ENCODE peak calls at places on chromosome 5, in seven cellular contexts. O is iPS-NIHi11, H is NCI-H2081, Z is head of caudate nucleus, C is EH, S is SK-MEL-5, I is upper lobe of right lung. T is an unnamed sample.

GRCh38 chr5:41707853-41708603 is 162.2 kb downstream of the OXCT1 start:
- DNase-seq in O (peak; percentile 73), H (peak; percentile 20), Z (no peak), C (peak; percentile 62), S (peak; percentile 82), I (no peak), T (no peak)

GRCh38 chr5:68330564-68330963 is 115.0 kb downstream of the PIK3R1 start:
- DNase-seq in O (no peak), H (no peak), Z (no peak), C (peak; percentile 71), S (no peak), I (no peak), T (no peak)

GRCh38 chr5:66144799-66145390 is 795 bp downstream of the SREK1 start:
- DNase-seq in O (no peak), H (peak; percentile 53), Z (no peak), C (no peak), S (peak; percentile 74), I (no peak), T (no peak)

GRCh38 chr5:137186759-137187461 is 312.2 kb downstream of the SPOCK1 start:
- DNase-seq in O (no peak), H (no peak), Z (no peak), C (peak; percentile 92), S (no peak), I (no peak), T (no peak)

GRCh38 chr5:159504106-159504856 is 174.0 kb upstream of the IL12B start:
- DNase-seq in O (no peak), H (no peak), Z (no peak), C (peak; percentile 74), S (no peak), I (no peak), T (no peak)

GRCh38 chr5:1043327-1043726 is 34.7 kb downstream of the NKD2 start:
- DNase-seq in O (no peak), H (no peak), Z (no peak), C (no peak), S (no peak), I (no peak), T (no peak)

GRCh38 chr5:123937230-123937629 is 425.3 kb downstream of the CSNK1G3 start:
- DNase-seq in O (peak; percentile 47), H (peak; percentile 36), Z (no peak), C (peak; percentile 67), S (peak; percentile 81), I (no peak), T (peak; percentile 1)

GRCh38 chr5:180097926-180098325 is 26.4 kb upstream of the RNF130 start:
- DNase-seq in O (no peak), H (no peak), Z (no peak), C (no peak), S (no peak), I (no peak), T (no peak)

GRCh38 chr5:371811-372555 is 50.5 kb downstream of the AHRR start:
- DNase-seq in O (no peak), H (peak; percentile 43), Z (no peak), C (peak; percentile 48), S (no peak), I (peak; percentile 55), T (no peak)

GRCh38 chr5:116922532-116922931 is 347.9 kb upstream of the SEMA6A start:
- DNase-seq in O (no peak), H (no peak), Z (no peak), C (no peak), S (no peak), I (no peak), T (no peak)

GRCh38 chr5:159899067-159900049 is 16.9 kb upstream of the ADRA1B start:
- DNase-seq in O (no peak), H (no peak), Z (no peak), C (peak; percentile 92), S (peak; percentile 43), I (no peak), T (no peak)

GRCh38 chr5:54905942-54906537 is 79.4 kb downstream of the ESM1 start:
- DNase-seq in O (peak; percentile 62), H (peak; percentile 3), Z (peak; percentile 56), C (peak; percentile 76), S (peak; percentile 83), I (no peak), T (peak; percentile 26)

GRCh38 chr5:137122558-137122957 is 376.6 kb downstream of the SPOCK1 start:
- DNase-seq in O (no peak), H (no peak), Z (no peak), C (no peak), S (no peak), I (no peak), T (no peak)

GRCh38 chr5:170357853-170358497 is 31.2 kb downstream of the KCNMB1 start:
- DNase-seq in O (no peak), H (no peak), Z (peak; percentile 33), C (no peak), S (no peak), I (peak; percentile 87), T (peak; percentile 39)

GRCh38 chr5:36528588-36528987 is 77.8 kb upstream of the SLC1A3 start:
- DNase-seq in O (no peak), H (no peak), Z (no peak), C (no peak), S (no peak), I (no peak), T (no peak)

GRCh38 chr5:112390327-112390726 is 28.8 kb downstream of the EPB41L4A start:
- DNase-seq in O (no peak), H (no peak), Z (peak; percentile 18), C (no peak), S (no peak), I (peak; percentile 65), T (no peak)

GRCh38 chr5:56534102-56534501 is 281.2 kb upstream of the MAP3K1 start:
- DNase-seq in O (peak; percentile 53), H (no peak), Z (peak; percentile 32), C (no peak), S (no peak), I (no peak), T (no peak)

GRCh38 chr5:124816381-124816780 is 69.9 kb upstream of the ZNF608 start:
- DNase-seq in O (no peak), H (no peak), Z (no peak), C (no peak), S (no peak), I (no peak), T (no peak)

GRCh38 chr5:30600892-30601291 is 592.6 kb upstream of the CDH6 start:
- DNase-seq in O (no peak), H (peak; percentile 7), Z (no peak), C (no peak), S (no peak), I (no peak), T (no peak)

GRCh38 chr5:7392401-7393024 is 3.4 kb upstream of the ADCY2 start:
- DNase-seq in O (peak; percentile 29), H (peak; percentile 73), Z (no peak), C (peak; percentile 44), S (peak; percentile 89), I (no peak), T (peak; percentile 73)

GRCh38 chr5:2732850-2733249 is 18.6 kb downstream of the IRX2 start:
- DNase-seq in O (no peak), H (no peak), Z (no peak), C (no peak), S (no peak), I (no peak), T (no peak)

GRCh38 chr5:89043676-89044075 is 160.7 kb upstream of the MEF2C start:
- DNase-seq in O (no peak), H (no peak), Z (no peak), C (peak; percentile 1), S (no peak), I (no peak), T (no peak)

GRCh38 chr5:68267044-68267443 is 51.5 kb downstream of the PIK3R1 start:
- DNase-seq in O (no peak), H (no peak), Z (no peak), C (no peak), S (no peak), I (no peak), T (no peak)

GRCh38 chr5:56620903-56621680 is 194.3 kb upstream of the MAP3K1 start:
- DNase-seq in O (no peak), H (no peak), Z (no peak), C (peak; percentile 90), S (no peak), I (no peak), T (no peak)

T was measured in hippocampal formation.